ENCODE peak calls at places on chromosomes 7 and 10, in four cellular contexts. Q is choroid plexus epithelial cell, W is activated B cell treated with CpG ODN at 0.5 μM for 24 hours, F is AG04450. I is an unnamed sample.

GRCh38 chr7:46664458-46664857 is 743.4 kb upstream of the IGFBP3 start:
- DNase-seq in F (no peak), W (no peak), Q (no peak), I (no peak)

GRCh38 chr10:62626817-62627216 is 177.7 kb upstream of the ADO start:
- DNase-seq in W (no peak), F (no peak), Q (no peak), I (no peak)

GRCh38 chr7:50851891-50852290 is 69.2 kb upstream of the GRB10 start:
- DNase-seq in W (no peak), Q (no peak), F (no peak), I (no peak)

GRCh38 chr10:58266826-58267712 is 625 bp downstream of the IPMK start:
- DNase-seq in W (peak; percentile 63), Q (peak; percentile 84), F (no peak), I (peak; percentile 25)

GRCh38 chr10:100826983-100827818 is 81.8 kb downstream of the PAX2 start:
- DNase-seq in F (no peak), Q (no peak), W (peak; percentile 52), I (no peak)

GRCh38 chr10:49398000-49398861 is 2.3 kb upstream of the DRGX start:
- DNase-seq in F (no peak), Q (peak; percentile 58), W (peak; percentile 41), I (peak; percentile 62)

GRCh38 chr7:107208563-107208962 is 39.8 kb downstream of the HBP1 start:
- DNase-seq in F (no peak), W (no peak), Q (no peak), I (no peak)

GRCh38 chr7:90474284-90475210 is 5.1 kb downstream of the PTTG1IP2 start:
- DNase-seq in W (no peak), F (peak; percentile 7), Q (peak; percentile 82), I (no peak)

GRCh38 chr7:127150543-127150942 is 102.2 kb downstream of the GRM8 start:
- DNase-seq in Q (no peak), F (no peak), W (no peak), I (no peak)

GRCh38 chr10:69217119-69217754 is 2.9 kb upstream of the HKDC1 start:
- DNase-seq in Q (peak; percentile 81), W (no peak), F (peak; percentile 32), I (no peak)

GRCh38 chr10:93916257-93917063 is 22.7 kb downstream of the SLC35G1 start:
- DNase-seq in W (no peak), F (peak; percentile 8), Q (peak; percentile 71), I (no peak)

GRCh38 chr7:133513608-133514007 is 260.7 kb downstream of the EXOC4 start:
- DNase-seq in Q (peak; percentile 85), W (no peak), F (peak; percentile 59), I (no peak)

GRCh38 chr10:47363781-47364180 is 15.6 kb downstream of the RBP3 start:
- DNase-seq in W (no peak), Q (no peak), F (no peak), I (no peak)

GRCh38 chr10:98045785-98046389 is 15.5 kb upstream of the CRTAC1 start:
- DNase-seq in F (peak; percentile 6), Q (peak; percentile 75), W (no peak), I (peak; percentile 32)

GRCh38 chr10:128727114-128727513 is 600.9 kb upstream of the MKI67 start:
- DNase-seq in F (no peak), W (no peak), Q (no peak), I (no peak)

GRCh38 chr7:21883069-21883468 is 62.6 kb downstream of the CDCA7L start:
- DNase-seq in F (no peak), W (no peak), Q (no peak), I (no peak)

GRCh38 chr7:34158311-34158710 is 253.0 kb downstream of the BMPER start:
- DNase-seq in W (no peak), F (no peak), Q (no peak), I (no peak)

GRCh38 chr10:21978191-21978862 is 25.2 kb downstream of the DNAJC1 start:
- DNase-seq in W (no peak), F (no peak), Q (peak; percentile 32), I (no peak)

GRCh38 chr7:131538071-131538790 is 18.2 kb downstream of the PODXL start:
- DNase-seq in F (no peak), Q (peak; percentile 54), W (no peak), I (no peak)

DNA sequence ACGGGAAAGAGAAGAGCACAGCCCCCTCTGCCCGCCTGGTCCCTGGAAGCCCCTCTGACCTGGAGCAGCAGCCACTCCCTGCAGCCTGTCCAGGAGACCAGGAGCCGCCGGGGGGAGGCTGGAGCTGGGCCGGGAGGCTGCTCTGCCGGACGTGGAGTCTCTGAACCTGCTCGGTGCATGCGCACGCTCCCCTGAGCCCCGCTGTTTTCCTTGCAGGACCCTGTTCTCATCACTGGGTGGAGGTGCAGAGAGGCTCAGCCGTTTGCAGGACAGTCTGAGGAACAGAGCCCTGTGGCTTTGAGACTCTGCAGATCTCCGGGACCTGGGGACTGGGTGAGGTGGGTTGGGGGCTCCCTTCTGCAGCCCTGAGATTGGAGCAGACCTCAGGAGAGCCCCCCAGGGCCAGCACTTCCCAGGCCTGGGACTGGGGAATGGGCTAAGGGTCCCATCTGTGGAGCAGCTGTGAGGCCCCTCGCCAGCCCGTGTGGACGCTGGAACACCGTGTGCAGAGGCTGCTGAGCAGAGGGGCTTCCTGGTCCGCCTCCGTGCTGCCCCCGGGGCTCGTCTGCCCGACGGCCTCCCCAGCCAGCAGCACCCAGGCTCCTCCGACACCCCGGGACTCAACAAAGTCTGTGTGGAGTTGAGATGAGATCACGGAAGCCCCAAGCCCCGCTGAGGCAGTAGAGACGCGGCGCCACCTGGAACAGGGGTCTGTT is 48.5 kb upstream of the ADGRA1 start:
- DNase-seq in F (no peak), W (no peak), Q (peak; percentile 2), I (no peak)
- TF ChIP-seq CTCF in F (no peak), W (no peak), Q (no peak), I (no peak)

DNA sequence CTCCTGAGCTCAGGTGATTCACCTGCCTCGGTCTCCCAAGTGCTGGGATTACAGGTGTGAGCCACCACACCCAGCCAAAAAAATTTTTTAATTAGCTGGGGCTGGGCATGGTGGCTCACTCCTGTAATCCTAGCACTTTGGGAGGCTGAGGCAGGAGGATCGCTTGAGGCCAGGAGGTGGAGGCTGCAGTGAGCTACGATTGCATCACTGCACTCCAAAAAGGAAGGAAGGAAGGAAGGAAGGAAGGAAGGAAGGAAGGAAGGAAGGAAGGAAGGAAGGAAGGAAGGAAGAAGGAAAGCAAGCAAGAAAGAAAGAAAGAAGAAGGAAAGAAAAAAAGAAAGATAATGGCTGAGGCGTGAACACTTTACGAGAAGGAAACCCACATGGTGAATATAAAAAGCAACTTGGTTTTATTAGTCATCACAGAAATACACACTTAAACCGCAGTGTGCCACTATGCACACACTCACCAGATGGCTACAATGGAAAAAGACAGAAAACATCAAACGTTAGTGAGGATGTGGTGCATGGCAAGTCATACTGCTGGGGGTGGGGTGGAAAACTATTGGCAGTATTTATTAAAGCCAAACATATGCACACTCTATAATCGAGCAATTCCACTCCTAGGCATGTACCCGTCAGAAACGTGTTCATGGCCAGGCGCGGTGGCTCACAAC is 4.4 kb upstream of the CCL26 start:
- DNase-seq in F (peak; percentile 57), W (no peak), Q (peak; percentile 79), I (no peak)
- TF ChIP-seq CTCF in F (peak; percentile 32), W (no peak), Q (no peak), I (no peak)

GRCh38 chr7:93620864-93621263 is 46.3 kb upstream of the CALCR start:
- DNase-seq in F (no peak), W (no peak), Q (no peak), I (no peak)

GRCh38 chr7:93626869-93627268 is 52.3 kb upstream of the CALCR start:
- DNase-seq in W (no peak), F (no peak), Q (no peak), I (no peak)

GRCh38 chr7:93620057-93620456 is 45.5 kb upstream of the CALCR start:
- DNase-seq in W (no peak), Q (no peak), F (no peak), I (no peak)

GRCh38 chr7:93623816-93624215 is 49.3 kb upstream of the CALCR start:
- DNase-seq in F (no peak), W (no peak), Q (no peak), I (no peak)

GRCh38 chr7:93622036-93622714 is 47.7 kb upstream of the CALCR start:
- DNase-seq in Q (peak; percentile 56), W (no peak), F (no peak), I (no peak)
- TF ChIP-seq CTCF in Q (peak; percentile 69), W (no peak), F (peak; percentile 37), I (peak; percentile 34)

GRCh38 chr7:72183835-72184234 is 228.3 kb downstream of the CALN1 start:
- DNase-seq in F (no peak), Q (no peak), W (no peak), I (no peak)
- TF ChIP-seq CTCF in F (no peak), Q (no peak), W (no peak), I (peak; percentile 67)

I was measured in mesothelial cell of epicardium.